ENCODE peak calls at places on chromosomes 3 and 15, in four cellular contexts. One of them, this sample, is unnamed. For H3K9me1, the result is how much of the 10 kb centered on the place peaks cover.

GRCh38 chr15:43514241-43515057 is 3.0 kb upstream of the MAP1A start:
- DNase-seq in K562: peak
- DNase-seq in keratinocyte: no peak
- DNase-seq in endothelial cell of umbilical vein: peak
- DNase-seq in this sample: peak

GRCh38 chr3:152235709-152236298 is 32.9 kb upstream of the MBNL1 start:
- DNase-seq in keratinocyte: no peak
- DNase-seq in K562: peak
- DNase-seq in endothelial cell of umbilical vein: peak
- DNase-seq in this sample: peak

GRCh38 chr3:178750639-178751038 is 214.4 kb downstream of the KCNMB2 start:
- DNase-seq in K562: no peak
- DNase-seq in endothelial cell of umbilical vein: no peak
- DNase-seq in keratinocyte: no peak
- DNase-seq in this sample: no peak

GRCh38 chr3:140427786-140428185 is 250.1 kb upstream of the TRIM42 start:
- DNase-seq in K562: no peak
- DNase-seq in endothelial cell of umbilical vein: no peak
- DNase-seq in keratinocyte: no peak
- DNase-seq in this sample: no peak

GRCh38 chr3:64440498-64440897 is 215.2 kb upstream of the PRICKLE2 start:
- DNase-seq in K562: no peak
- DNase-seq in keratinocyte: peak
- DNase-seq in endothelial cell of umbilical vein: peak
- DNase-seq in this sample: peak

GRCh38 chr15:44812029-44812517 is 75.7 kb downstream of the TRIM69 start:
- DNase-seq in endothelial cell of umbilical vein: no peak
- DNase-seq in K562: no peak
- DNase-seq in keratinocyte: no peak
- DNase-seq in this sample: no peak

GRCh38 chr3:13300546-13301294 is 119.4 kb downstream of the NUP210 start:
- DNase-seq in keratinocyte: no peak
- DNase-seq in K562: no peak
- DNase-seq in endothelial cell of umbilical vein: no peak
- DNase-seq in this sample: no peak

GRCh38 chr3:57007513-57008415 is 52.7 kb upstream of the SPATA12 start:
- DNase-seq in keratinocyte: peak
- DNase-seq in endothelial cell of umbilical vein: peak
- DNase-seq in K562: peak
- DNase-seq in this sample: peak

GRCh38 chr15:31383150-31383549 is 56.5 kb downstream of the KLF13 start:
- DNase-seq in endothelial cell of umbilical vein: no peak
- DNase-seq in K562: no peak
- DNase-seq in keratinocyte: no peak
- DNase-seq in this sample: no peak

GRCh38 chr3:172307143-172307560 is 141.1 kb downstream of the GHSR start:
- DNase-seq in K562: peak
- DNase-seq in endothelial cell of umbilical vein: no peak
- DNase-seq in keratinocyte: peak
- DNase-seq in this sample: peak

GRCh38 chr3:170735821-170736220 is 134.2 kb downstream of the RPL22L1 start:
- DNase-seq in K562: no peak
- DNase-seq in keratinocyte: no peak
- DNase-seq in endothelial cell of umbilical vein: no peak
- DNase-seq in this sample: no peak

GRCh38 chr3:170731281-170731680 is 138.7 kb downstream of the RPL22L1 start:
- DNase-seq in keratinocyte: no peak
- DNase-seq in K562: no peak
- DNase-seq in endothelial cell of umbilical vein: no peak
- DNase-seq in this sample: no peak

GRCh38 chr3:170734737-170735070 is 135.3 kb downstream of the RPL22L1 start:
- DNase-seq in K562: no peak
- DNase-seq in keratinocyte: no peak
- DNase-seq in endothelial cell of umbilical vein: no peak
- DNase-seq in this sample: no peak

GRCh38 chr3:170732660-170733245 is 137.2 kb downstream of the RPL22L1 start:
- DNase-seq in K562: no peak
- DNase-seq in keratinocyte: no peak
- DNase-seq in endothelial cell of umbilical vein: no peak
- DNase-seq in this sample: no peak

GRCh38 chr3:170734043-170734736 is 135.8 kb downstream of the RPL22L1 start:
- DNase-seq in K562: no peak
- DNase-seq in keratinocyte: no peak
- DNase-seq in endothelial cell of umbilical vein: no peak
- DNase-seq in this sample: no peak
- H3K9me1 ChIP-seq in K562: under half
- H3K9me1 ChIP-seq in keratinocyte: under half
- H3K9me1 ChIP-seq in endothelial cell of umbilical vein: under half
- H3K9me1 ChIP-seq in this sample: under half

GRCh38 chr15:95369202-95369601 is 961.3 kb upstream of the NR2F2 start:
- DNase-seq in K562: no peak
- DNase-seq in keratinocyte: no peak
- DNase-seq in endothelial cell of umbilical vein: no peak
- DNase-seq in this sample: no peak
- H3K4me3 ChIP-seq in K562: no peak
- H3K4me3 ChIP-seq in keratinocyte: no peak
- H3K4me3 ChIP-seq in endothelial cell of umbilical vein: no peak
- H3K4me3 ChIP-seq in this sample: no peak

DNA sequence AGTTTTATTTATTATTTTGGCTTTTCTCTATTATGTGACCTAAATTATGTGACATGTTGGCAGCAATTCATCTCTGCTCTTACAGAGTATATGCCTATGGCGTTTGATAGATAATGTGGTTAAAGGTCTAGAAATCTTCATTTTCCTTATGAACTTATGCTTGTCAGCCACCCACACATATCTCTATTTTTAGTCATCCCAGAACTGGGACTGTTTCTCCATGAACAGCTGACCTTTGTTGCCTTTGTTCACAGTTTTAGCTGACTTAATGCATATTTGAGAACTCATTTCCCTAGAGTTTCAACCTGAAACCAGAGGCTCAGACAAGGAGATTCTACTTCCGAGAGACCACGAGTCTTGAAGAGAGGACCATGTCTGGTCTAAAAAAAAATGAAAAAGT is 176.5 kb downstream of the RAP2B start:
- DNase-seq in endothelial cell of umbilical vein: no peak
- DNase-seq in keratinocyte: no peak
- DNase-seq in K562: peak
- DNase-seq in this sample: peak
- H3K9me1 ChIP-seq in endothelial cell of umbilical vein: under half
- H3K9me1 ChIP-seq in keratinocyte: under half
- H3K9me1 ChIP-seq in K562: under half
- H3K9me1 ChIP-seq in this sample: under half

DNA sequence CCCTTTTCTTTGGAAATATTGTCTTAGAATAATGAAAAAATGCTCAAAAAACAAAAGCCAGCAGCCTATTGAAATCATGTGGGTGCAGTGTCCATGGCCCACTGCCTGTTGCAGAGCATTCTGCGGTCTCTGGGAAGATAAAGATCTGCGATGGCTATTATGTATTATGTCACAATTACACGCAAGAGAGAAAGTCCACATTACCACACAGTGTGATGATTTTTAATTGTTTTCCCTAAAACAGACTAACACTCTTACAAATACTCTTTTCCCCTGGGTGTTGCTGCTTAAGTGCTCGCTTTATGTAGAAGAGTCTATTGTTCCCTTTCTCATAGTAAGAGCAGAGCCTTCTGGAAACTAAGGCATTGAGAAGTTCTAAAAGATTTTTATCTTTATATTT is 32.2 kb downstream of the SSR3 start:
- DNase-seq in K562: no peak
- DNase-seq in endothelial cell of umbilical vein: no peak
- DNase-seq in keratinocyte: no peak
- DNase-seq in this sample: no peak
- H3K4me3 ChIP-seq in K562: no peak
- H3K4me3 ChIP-seq in endothelial cell of umbilical vein: no peak
- H3K4me3 ChIP-seq in keratinocyte: no peak
- H3K4me3 ChIP-seq in this sample: no peak

GRCh38 chr3:167375478-167375877 is 4.6 kb downstream of the ZBBX start:
- DNase-seq in endothelial cell of umbilical vein: no peak
- DNase-seq in K562: no peak
- DNase-seq in keratinocyte: no peak
- DNase-seq in this sample: no peak

DNA sequence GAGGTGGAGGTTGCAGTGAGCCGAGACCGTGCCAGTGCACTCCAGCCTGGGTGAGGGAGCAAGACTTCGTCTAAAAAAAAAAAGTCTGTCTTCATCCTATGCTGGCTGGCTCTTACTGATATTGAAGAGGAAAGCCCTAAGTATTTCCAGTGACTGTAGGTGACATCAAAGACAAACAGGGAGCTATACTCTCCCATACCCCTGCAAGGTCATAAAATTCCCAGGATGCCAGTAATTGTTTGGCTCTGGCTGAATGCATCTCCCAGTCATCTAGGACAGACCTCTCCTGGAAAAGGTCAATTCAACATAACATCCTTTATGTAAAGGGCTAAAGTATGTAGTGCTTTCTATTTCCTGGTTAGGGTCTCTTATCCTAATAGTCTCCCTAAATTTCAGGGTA is 8.0 kb downstream of the ZBBX start:
- DNase-seq in K562: no peak
- DNase-seq in endothelial cell of umbilical vein: no peak
- DNase-seq in keratinocyte: no peak
- DNase-seq in this sample: no peak
- H3K9me1 ChIP-seq in K562: under half
- H3K9me1 ChIP-seq in endothelial cell of umbilical vein: under half
- H3K9me1 ChIP-seq in keratinocyte: under half
- H3K9me1 ChIP-seq in this sample: under half

GRCh38 chr3:196274585-196274984 is 12.9 kb downstream of the PCYT1A start:
- DNase-seq in K562: peak
- DNase-seq in keratinocyte: no peak
- DNase-seq in endothelial cell of umbilical vein: no peak
- DNase-seq in this sample: peak

GRCh38 chr3:196272826-196273225 is 14.7 kb downstream of the PCYT1A start:
- DNase-seq in K562: no peak
- DNase-seq in endothelial cell of umbilical vein: no peak
- DNase-seq in keratinocyte: no peak
- DNase-seq in this sample: no peak

GRCh38 chr3:196273655-196274054 is 13.9 kb downstream of the PCYT1A start:
- DNase-seq in keratinocyte: no peak
- DNase-seq in endothelial cell of umbilical vein: no peak
- DNase-seq in K562: no peak
- DNase-seq in this sample: no peak

GRCh38 chr3:196270499-196270898 is 17.0 kb downstream of the PCYT1A start:
- DNase-seq in K562: no peak
- DNase-seq in keratinocyte: no peak
- DNase-seq in endothelial cell of umbilical vein: no peak
- DNase-seq in this sample: no peak

GRCh38 chr3:196275126-196275525 is 12.4 kb downstream of the PCYT1A start:
- DNase-seq in K562: no peak
- DNase-seq in keratinocyte: no peak
- DNase-seq in endothelial cell of umbilical vein: no peak
- DNase-seq in this sample: no peak
- H3K4me3 ChIP-seq in K562: no peak
- H3K4me3 ChIP-seq in keratinocyte: no peak
- H3K4me3 ChIP-seq in endothelial cell of umbilical vein: no peak
- H3K4me3 ChIP-seq in this sample: no peak

DNA sequence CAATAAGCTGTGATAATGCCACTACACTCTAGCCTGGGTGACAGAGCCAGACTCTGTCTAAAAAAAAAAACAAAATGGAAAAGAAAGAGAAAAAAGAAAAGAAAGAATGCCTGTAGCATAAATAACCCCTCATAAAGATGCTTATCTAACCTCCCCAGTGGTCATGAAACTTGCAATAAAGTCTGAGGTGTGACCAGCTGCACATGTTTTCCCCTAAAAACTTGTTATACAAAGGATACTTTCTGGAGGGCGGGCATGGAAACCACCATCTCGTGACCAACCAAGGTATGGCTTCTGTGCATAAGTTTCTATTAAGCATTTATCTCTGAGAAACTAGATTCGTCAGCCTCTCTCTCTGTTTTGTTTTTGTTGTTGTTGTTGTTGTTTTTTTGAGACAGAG is 21.8 kb downstream of the CCDC32 start:
- DNase-seq in endothelial cell of umbilical vein: no peak
- DNase-seq in K562: no peak
- DNase-seq in keratinocyte: no peak
- DNase-seq in this sample: no peak
- H3K9me1 ChIP-seq in endothelial cell of umbilical vein: under half
- H3K9me1 ChIP-seq in K562: under half
- H3K9me1 ChIP-seq in keratinocyte: under half
- H3K9me1 ChIP-seq in this sample: under half

DNA sequence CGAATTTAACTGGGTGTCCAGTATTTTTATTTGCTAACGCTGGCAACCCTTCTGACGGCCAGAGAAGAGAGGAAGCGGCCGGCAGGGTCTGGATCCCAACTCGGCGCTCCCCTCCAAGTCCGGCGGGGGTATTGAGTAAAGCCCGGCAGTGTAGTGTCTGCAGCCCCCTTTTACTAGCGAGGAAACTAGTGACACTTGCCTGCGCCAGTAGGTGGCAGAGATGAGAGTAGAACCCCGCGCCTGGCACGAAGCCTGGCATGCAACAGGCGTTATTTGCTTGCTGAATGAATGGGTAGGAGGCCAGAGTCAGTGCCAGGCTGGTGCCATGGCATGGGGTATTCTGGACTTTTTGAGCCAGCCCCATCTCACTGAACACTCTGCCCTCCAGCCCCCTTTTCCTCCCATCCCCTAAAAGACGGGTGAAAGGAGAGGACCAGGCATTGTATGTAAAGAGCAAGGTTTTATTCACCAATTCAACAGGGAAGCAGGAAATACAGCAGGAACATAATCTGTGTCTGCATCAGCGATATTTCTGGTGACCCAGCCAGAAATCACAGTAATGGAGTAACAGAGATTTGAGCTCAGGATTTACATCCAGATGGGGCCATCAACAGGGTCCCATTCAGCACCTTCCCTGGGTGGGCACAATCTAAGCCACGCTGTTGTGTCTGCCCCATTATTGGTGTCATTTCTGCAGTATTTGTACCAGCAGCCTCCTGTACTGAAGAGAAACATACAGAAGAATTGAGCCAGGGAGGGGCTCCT is 788 bp upstream of the WDR73 start:
- DNase-seq in K562: peak
- DNase-seq in keratinocyte: no peak
- DNase-seq in endothelial cell of umbilical vein: peak
- DNase-seq in this sample: peak
- H3K4me3 ChIP-seq in K562: peak
- H3K4me3 ChIP-seq in keratinocyte: peak
- H3K4me3 ChIP-seq in endothelial cell of umbilical vein: peak
- H3K4me3 ChIP-seq in this sample: peak

DNA sequence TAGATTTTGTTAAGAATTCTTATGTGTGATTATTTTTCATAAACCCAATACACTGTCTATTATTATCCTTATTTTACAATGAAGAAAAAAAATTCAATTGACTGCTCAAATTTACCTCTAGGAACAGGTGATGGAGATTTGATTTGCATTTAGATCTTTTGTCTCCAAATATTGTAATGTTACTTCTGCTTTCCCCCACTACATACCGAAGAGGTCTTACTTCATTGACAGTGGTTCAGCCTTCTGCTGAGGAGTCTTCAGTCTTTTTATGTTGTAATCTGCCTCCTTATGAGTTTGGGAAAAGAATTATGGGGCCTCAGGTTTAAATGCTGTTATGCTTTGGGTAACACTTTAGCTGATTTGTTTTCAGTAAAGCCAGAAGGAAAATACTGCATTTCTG is 199.5 kb downstream of the LPP start:
- DNase-seq in endothelial cell of umbilical vein: no peak
- DNase-seq in keratinocyte: no peak
- DNase-seq in K562: no peak
- DNase-seq in this sample: no peak
- H3K9me1 ChIP-seq in endothelial cell of umbilical vein: under half
- H3K9me1 ChIP-seq in keratinocyte: under half
- H3K9me1 ChIP-seq in K562: under half
- H3K9me1 ChIP-seq in this sample: under half

This sample was measured in IMR-90.